ENCODE peak calls at places on chromosome 3, in six cellular contexts. O is choroid plexus epithelial cell, R is body of pancreas, B is tibial artery, X is left ventricle myocardium inferior, D is LNCaP clone FGC. I is an unnamed sample.

GRCh38 chr3:158718490-158719170 is 13.6 kb downstream of the RARRES1 start:
- DNase-seq in B (no peak), R (no peak), D (no peak), X (no peak), O (peak; percentile 97), I (peak; percentile 96)

GRCh38 chr3:123608263-123608937 is 23.5 kb upstream of the HACD2 start:
- DNase-seq in X (no peak), D (no peak), O (no peak), B (no peak), R (no peak), I (no peak)

GRCh38 chr3:42228796-42229195 is 37.2 kb downstream of the CCK start:
- DNase-seq in D (no peak), B (no peak), R (no peak), X (no peak), O (peak; percentile 49), I (peak; percentile 35)

GRCh38 chr3:46998121-46998851 is 18.8 kb downstream of the NBEAL2 start:
- DNase-seq in O (peak; percentile 65), B (peak; percentile 81), R (peak; percentile 87), X (peak; percentile 77), D (no peak), I (peak; percentile 34)

GRCh38 chr3:158791259-158791920 is 10.5 kb upstream of the MFSD1 start:
- DNase-seq in R (no peak), X (no peak), O (peak; percentile 90), B (no peak), D (no peak), I (peak; percentile 82)

GRCh38 chr3:57960174-57960505 is 48.1 kb upstream of the FLNB start:
- DNase-seq in R (no peak), O (peak; percentile 42), X (no peak), D (no peak), B (no peak), I (no peak)

GRCh38 chr3:48695113-48695753 is 9.5 kb upstream of the NCKIPSD start:
- DNase-seq in R (peak; percentile 41), X (peak; percentile 71), D (no peak), B (peak; percentile 85), O (peak; percentile 88), I (peak; percentile 87)

GRCh38 chr3:186669378-186670084 is 3.7 kb downstream of the HRG start:
- DNase-seq in X (no peak), O (no peak), D (no peak), B (no peak), R (no peak), I (no peak)

GRCh38 chr3:126939347-126939735 is 43.6 kb upstream of the PLXNA1 start:
- DNase-seq in X (no peak), D (no peak), B (no peak), O (no peak), R (no peak), I (no peak)

GRCh38 chr3:127391436-127392145 is 103.7 kb upstream of the PRR20G start:
- DNase-seq in D (no peak), R (no peak), B (peak; percentile 52), X (peak; percentile 7), O (no peak), I (no peak)

GRCh38 chr3:30471076-30471475 is 135.3 kb upstream of the TGFBR2 start:
- DNase-seq in B (no peak), X (no peak), O (peak; percentile 33), R (no peak), D (no peak), I (peak; percentile 52)

GRCh38 chr3:25910997-25911396 is 121.1 kb downstream of the OXSM start:
- DNase-seq in B (no peak), O (peak; percentile 26), X (no peak), R (peak; percentile 21), D (no peak), I (peak; percentile 35)

GRCh38 chr3:14224895-14225294 is 46.3 kb downstream of the LSM3 start:
- DNase-seq in D (no peak), O (peak; percentile 46), R (no peak), B (no peak), X (no peak), I (peak; percentile 15)

GRCh38 chr3:94314218-94314883 is 251.5 kb downstream of the NSUN3 start:
- DNase-seq in B (no peak), O (no peak), X (no peak), D (no peak), R (no peak), I (no peak)

GRCh38 chr3:23944861-23945652 is at the start of gene NR1D2:
- DNase-seq in O (peak; percentile 83), D (no peak), X (peak; percentile 88), R (peak; percentile 89), B (peak; percentile 92), I (peak; percentile 67)

GRCh38 chr3:106006571-106006970 is 137.8 kb upstream of the CBLB start:
- DNase-seq in X (no peak), D (no peak), B (no peak), R (no peak), O (no peak), I (no peak)

GRCh38 chr3:59641169-59641914 is 591.5 kb upstream of the CFAP20DC start:
- DNase-seq in B (peak; percentile 83), O (no peak), D (no peak), X (peak; percentile 29), R (peak; percentile 57), I (peak; percentile 65)

GRCh38 chr3:72310028-72310987 is 525.4 kb upstream of the PROK2 start:
- DNase-seq in R (peak; percentile 44), D (no peak), O (peak; percentile 67), X (peak; percentile 45), B (peak; percentile 72), I (peak; percentile 63)
- H3K4me3 ChIP-seq in R (no peak overlapping the region), D (no peak overlapping the region), O (peak overlapping the region; percentile 15), X (no peak overlapping the region), B (no peak overlapping the region), I (no peak overlapping the region)

DNA sequence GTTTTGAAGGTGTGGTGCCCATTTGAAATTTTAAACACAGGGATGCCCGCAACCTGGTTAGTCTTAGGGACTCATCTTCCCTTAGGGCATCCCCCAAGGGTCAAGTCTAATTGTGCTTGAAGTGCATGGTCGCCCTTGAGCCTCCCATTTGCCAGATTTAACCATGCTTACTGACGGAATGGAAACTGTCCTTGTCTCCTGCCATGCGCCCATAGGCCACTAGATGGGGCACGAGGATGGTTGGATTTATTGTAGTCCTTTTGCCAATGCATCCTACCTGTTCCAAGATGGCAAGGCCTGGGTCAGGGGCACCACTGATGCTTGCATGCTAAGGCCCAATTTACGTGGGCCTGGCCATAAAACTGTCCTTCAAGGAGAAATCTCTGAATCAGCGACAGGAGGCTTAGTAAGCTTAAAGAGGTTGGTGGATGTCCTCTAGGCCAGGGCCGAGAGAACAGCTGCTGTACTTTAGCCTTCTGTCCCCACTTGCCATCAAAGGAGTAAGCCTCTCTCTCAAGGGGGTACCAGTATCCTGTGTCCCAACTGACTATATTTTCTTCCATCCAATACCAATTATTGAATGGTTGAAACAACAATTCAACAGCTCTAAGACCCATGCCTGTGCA is 355.4 kb downstream of the OTOL1 start:
- DNase-seq in D (peak; percentile 18), O (peak; percentile 70), X (no peak), B (no peak), R (peak; percentile 47), I (peak; percentile 59)
- TF ChIP-seq CTCF in D (peak; percentile 99), O (peak; percentile 94), X (peak; percentile 73), B (peak; percentile 59), R (peak; percentile 58), I (peak; percentile 86)

GRCh38 chr3:169146866-169147245 is 516.7 kb downstream of the MECOM start:
- DNase-seq in O (peak; percentile 31), D (no peak), R (no peak), B (no peak), X (no peak), I (no peak)

GRCh38 chr3:169144271-169144670 is 519.2 kb downstream of the MECOM start:
- DNase-seq in R (no peak), X (no peak), D (no peak), O (no peak), B (no peak), I (no peak)

GRCh38 chr3:169146112-169146665 is 517.3 kb downstream of the MECOM start:
- DNase-seq in R (peak; percentile 68), B (peak; percentile 61), D (no peak), O (peak; percentile 57), X (peak; percentile 37), I (peak; percentile 9)

GRCh38 chr3:169144691-169145090 is 518.8 kb downstream of the MECOM start:
- DNase-seq in X (no peak), O (no peak), R (no peak), D (no peak), B (no peak), I (no peak)

DNA sequence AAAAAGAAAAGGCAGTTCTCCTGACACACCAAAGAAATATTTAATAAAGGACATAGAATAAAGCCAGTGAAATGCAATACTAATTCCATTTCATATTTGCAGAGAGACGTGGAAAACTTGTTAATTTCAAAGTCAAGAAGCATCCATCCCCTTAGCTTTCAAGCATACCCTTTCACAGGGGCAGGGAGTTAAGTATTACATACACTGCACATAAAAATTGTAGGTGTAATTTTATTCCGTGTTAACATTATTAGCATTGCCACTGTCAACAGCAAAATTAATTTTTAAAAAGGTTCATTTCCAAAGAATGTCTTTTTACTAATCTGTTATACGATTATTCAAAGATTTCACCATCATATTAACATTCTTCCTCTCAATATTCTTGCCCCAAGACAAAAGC is 518.0 kb downstream of the MECOM start:
- DNase-seq in X (no peak), O (no peak), D (no peak), R (no peak), B (no peak), I (no peak)
- H3K4me3 ChIP-seq in X (peak overlapping the region; percentile 71), O (peak overlapping the region; percentile 77), D (no peak overlapping the region), R (peak overlapping the region; percentile 42), B (peak overlapping the region; percentile 44), I (peak overlapping the region; percentile 7)

DNA sequence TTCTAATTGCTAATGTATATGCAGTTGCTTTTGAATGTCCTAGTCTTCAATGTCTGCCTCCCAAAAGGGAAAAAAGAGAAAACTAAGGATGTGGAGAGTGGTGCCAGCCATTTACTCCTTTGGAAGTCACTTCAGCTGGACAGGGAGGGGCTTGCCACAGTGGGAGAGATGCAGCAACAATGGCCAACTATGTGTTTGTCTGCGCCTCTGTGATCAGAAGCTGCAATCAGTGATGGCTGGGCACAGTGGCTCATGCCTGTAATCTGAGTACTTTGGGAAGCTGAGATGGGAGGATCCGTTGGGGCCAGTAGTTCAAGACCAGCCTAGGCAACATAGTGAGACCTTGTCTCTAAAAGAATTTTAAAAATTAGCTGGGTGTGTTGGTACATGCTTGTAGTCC is 16.7 kb upstream of the CLRN1 start:
- DNase-seq in X (no peak), R (no peak), D (no peak), O (no peak), B (no peak), I (no peak)
- TF ChIP-seq CTCF in X (no peak), R (no peak), D (no peak), O (no peak), B (no peak), I (no peak)

GRCh38 chr3:171428892-171429291 is 31.3 kb downstream of the TNIK start:
- DNase-seq in D (no peak), X (no peak), R (no peak), O (no peak), B (no peak), I (no peak)
- H3K4me3 ChIP-seq in D (no peak overlapping the region), X (no peak overlapping the region), R (no peak overlapping the region), O (no peak overlapping the region), B (no peak overlapping the region), I (no peak overlapping the region)

GRCh38 chr3:178320481-178321352 is 215.5 kb upstream of the KCNMB2 start:
- DNase-seq in R (peak; percentile 81), O (peak; percentile 88), D (peak; percentile 65), X (peak; percentile 73), B (no peak), I (peak; percentile 45)

GRCh38 chr3:178325330-178325729 is 210.9 kb upstream of the KCNMB2 start:
- DNase-seq in B (no peak), O (peak; percentile 81), X (no peak), D (peak; percentile 36), R (no peak), I (peak; percentile 65)
- TF ChIP-seq CTCF in B (peak; percentile 44), O (peak; percentile 48), X (peak; percentile 58), D (peak; percentile 48), R (no peak), I (peak; percentile 47)

I was measured in fibroblast of mammary gland.